ENCODE peak calls at places on chromosomes 11 and 22, in ten cellular contexts. G, A, Y, J, Z, K, X, I, M and B are unnamed samples.

GRCh38 chr11:26623076-26623666 is 51.1 kb upstream of the MUC15 start:
- DNase-seq in Y (no peak), X (no peak), I (no peak), A (no peak), G (no peak), K (no peak), Z (no peak), J (no peak), M (no peak), B (peak)

GRCh38 chr22:21000987-21001600 is 824 bp downstream of the THAP7 start:
- DNase-seq in X (no peak), A (no peak), J (no peak), I (no peak), K (no peak), M (no peak), G (no peak), Z (no peak), Y (no peak), B (no peak)

GRCh38 chr22:50606126-50606525 is 5.5 kb downstream of the MAPK8IP2 start:
- DNase-seq in Y (no peak), X (no peak), J (no peak), G (no peak), I (no peak), M (no peak), K (no peak), Z (no peak), A (peak), B (no peak)

GRCh38 chr11:93329936-93330445 is 551 bp upstream of the DEUP1 start:
- DNase-seq in A (no peak), X (no peak), M (no peak), I (no peak), Y (no peak), J (no peak), K (no peak), Z (no peak), G (peak), B (peak)

GRCh38 chr22:38240734-38241252 is 32.0 kb downstream of the TMEM184B start:
- DNase-seq in I (no peak), J (no peak), M (no peak), K (no peak), Y (no peak), Z (no peak), G (peak), X (peak), A (no peak), B (peak)

GRCh38 chr11:9314291-9315077 is at the start of gene TMEM41B:
- DNase-seq in K (peak), A (peak), J (peak), G (peak), Y (peak), Z (peak), X (peak), M (peak), I (peak), B (peak)

GRCh38 chr11:112769573-112769972 is 191.6 kb upstream of the NCAM1 start:
- DNase-seq in A (no peak), J (no peak), Y (no peak), K (no peak), G (no peak), Z (no peak), X (no peak), I (no peak), M (no peak), B (no peak)

GRCh38 chr11:61903845-61904244 is 12.5 kb upstream of the FADS3 start:
- DNase-seq in Y (no peak), A (no peak), G (no peak), Z (no peak), J (no peak), X (no peak), K (no peak), I (no peak), M (no peak), B (no peak)

GRCh38 chr11:132177106-132177505 is 806.7 kb downstream of the NTM start:
- DNase-seq in G (peak), A (no peak), K (no peak), I (no peak), Y (no peak), M (no peak), J (no peak), Z (no peak), X (no peak), B (peak)

GRCh38 chr22:20807315-20807752 is 33.4 kb downstream of the SERPIND1 start:
- DNase-seq in Z (no peak), K (no peak), I (no peak), J (no peak), Y (peak), G (peak), X (peak), A (no peak), M (no peak), B (peak)

GRCh38 chr11:56905442-56905841 is 83.3 kb upstream of the OR5AK2 start:
- DNase-seq in Y (no peak), G (no peak), Z (no peak), X (no peak), K (no peak), M (no peak), J (no peak), I (no peak), A (no peak), B (no peak)

GRCh38 chr11:111982019-111982464 is 43.2 kb upstream of the DLAT start:
- DNase-seq in J (peak), M (peak), Y (no peak), G (peak), A (no peak), I (peak), X (peak), Z (no peak), K (no peak), B (peak)

GRCh38 chr11:66130978-66131377 is 60.9 kb downstream of the PACS1 start:
- DNase-seq in I (no peak), J (no peak), A (no peak), Z (no peak), G (no peak), X (no peak), Y (no peak), M (no peak), K (no peak), B (no peak)
- H3K4me3 ChIP-seq in I (no peak), J (no peak), A (no peak), Z (no peak), G (no peak), X (no peak), Y (no peak), M (no peak), K (no peak), B (no peak)

GRCh38 chr11:133928628-133929059 is 28.1 kb downstream of the IGSF9B start:
- DNase-seq in Y (no peak), G (peak), I (no peak), Z (no peak), K (peak), A (no peak), X (no peak), J (peak), M (no peak), B (no peak)
- H3K4me3 ChIP-seq in Y (no peak), G (no peak), I (no peak), Z (no peak), K (no peak), A (peak), X (no peak), J (peak), M (no peak), B (no peak)

GRCh38 chr11:76152741-76153608 is 53.3 kb downstream of the WNT11 start:
- DNase-seq in G (peak), K (no peak), Z (peak), M (no peak), J (no peak), X (peak), A (peak), Y (no peak), I (no peak), B (no peak)
- H3K4me3 ChIP-seq in G (no peak), K (no peak), Z (no peak), M (peak), J (no peak), X (no peak), A (no peak), Y (peak), I (no peak), B (peak)

DNA sequence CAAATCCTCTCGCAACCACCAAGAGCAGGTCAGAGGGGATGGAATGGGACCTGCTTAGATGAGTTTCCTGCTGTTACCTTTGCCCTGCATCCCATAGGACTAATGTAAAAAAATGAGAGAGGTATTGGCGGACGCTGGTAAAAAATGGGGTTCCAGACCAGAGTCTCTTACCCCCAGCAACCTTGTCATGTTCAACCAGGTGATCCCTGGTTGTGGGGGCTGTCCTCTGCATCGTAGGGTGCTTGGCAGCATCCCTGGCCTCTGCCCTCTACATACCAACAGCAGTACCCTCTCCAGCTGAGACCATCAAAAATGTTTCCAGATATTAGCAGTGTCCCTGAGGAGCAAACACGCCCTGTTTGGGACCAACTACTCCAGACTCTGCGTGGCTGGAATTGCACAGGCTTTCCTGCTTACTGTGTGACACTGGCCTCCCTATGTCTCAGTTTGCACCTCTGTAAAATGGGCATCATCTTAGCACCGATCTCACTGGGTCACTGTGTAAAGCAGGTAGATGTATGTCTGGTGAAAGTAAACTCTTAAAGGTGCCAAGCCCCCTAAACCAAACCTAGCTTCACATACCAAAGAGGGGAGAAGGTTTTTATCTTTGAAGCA is 1.5 kb downstream of the APOL6 start:
- DNase-seq in G (no peak), J (no peak), A (no peak), X (no peak), I (no peak), K (no peak), Z (no peak), Y (no peak), M (no peak), B (no peak)
- H3K4me3 ChIP-seq in G (no peak), J (peak), A (peak), X (peak), I (no peak), K (no peak), Z (peak), Y (peak), M (peak), B (no peak)

GRCh38 chr11:46388619-46389449 is 2.7 kb downstream of the CHRM4 start:
- DNase-seq in Y (no peak), M (no peak), X (no peak), A (no peak), I (no peak), G (peak), Z (no peak), J (no peak), K (no peak), B (no peak)
- H3K4me3 ChIP-seq in Y (peak), M (no peak), X (peak), A (peak), I (peak), G (no peak), Z (no peak), J (no peak), K (no peak), B (peak)